ENCODE peak calls at places on chromosome 6, in nine cellular contexts. G, W, U, I, B, D, F, Q and S are unnamed samples.

GRCh38 chr6:1424306-1424927 is 35.0 kb downstream of the FOXF2 start:
- DNase-seq in U (peak; percentile 80), W (no peak), G (no peak), Q (peak; percentile 52), D (no peak), F (no peak), I (no peak), B (peak; percentile 82), S (no peak)

GRCh38 chr6:146700078-146700686 is 101.4 kb downstream of the ADGB start:
- DNase-seq in D (peak; percentile 9), I (no peak), B (peak; percentile 74), W (peak; percentile 71), G (peak; percentile 55), F (peak; percentile 54), Q (peak; percentile 33), U (peak; percentile 82), S (peak; percentile 43)

GRCh38 chr6:49252901-49253300 is 210.2 kb downstream of the MMUT start:
- DNase-seq in Q (no peak), F (no peak), G (no peak), D (no peak), B (no peak), I (no peak), U (no peak), W (no peak), S (no peak)

GRCh38 chr6:118660218-118660569 is 8.8 kb upstream of the CEP85L start:
- DNase-seq in F (no peak), W (no peak), I (peak; percentile 23), Q (no peak), U (peak; percentile 18), B (no peak), D (no peak), G (no peak), S (peak; percentile 66)

GRCh38 chr6:54737247-54737646 is 109.3 kb upstream of the FAM83B start:
- DNase-seq in U (peak; percentile 32), F (no peak), I (no peak), W (no peak), D (no peak), G (no peak), B (no peak), Q (peak; percentile 9), S (no peak)

GRCh38 chr6:1848752-1849151 is 239.0 kb downstream of the FOXC1 start:
- DNase-seq in D (no peak), W (no peak), Q (no peak), U (no peak), I (no peak), B (no peak), F (no peak), G (no peak), S (no peak)

GRCh38 chr6:20708367-20709124 is 174.3 kb downstream of the CDKAL1 start:
- DNase-seq in Q (no peak), F (peak; percentile 4), W (no peak), G (no peak), D (no peak), I (no peak), U (no peak), B (no peak), S (no peak)

GRCh38 chr6:164749126-164749758 is 560.2 kb downstream of the C6orf118 start:
- DNase-seq in F (peak; percentile 66), B (no peak), G (no peak), W (peak; percentile 66), U (no peak), D (no peak), Q (no peak), I (no peak), S (no peak)

GRCh38 chr6:132712366-132712765 is 1.5 kb downstream of the VNN1 start:
- DNase-seq in W (no peak), F (peak; percentile 77), G (no peak), D (no peak), U (peak; percentile 24), B (no peak), Q (no peak), I (no peak), S (no peak)

GRCh38 chr6:24951831-24952299 is 16.1 kb upstream of the RIPOR2 start:
- DNase-seq in W (no peak), U (no peak), Q (no peak), G (no peak), F (no peak), B (no peak), I (no peak), D (no peak), S (peak; percentile 86)

GRCh38 chr6:62285612-62286469 is at the start of gene KHDRBS2:
- DNase-seq in B (no peak), D (peak; percentile 95), G (no peak), W (peak; percentile 90), U (no peak), Q (peak; percentile 77), F (no peak), I (no peak), S (no peak)

GRCh38 chr6:75493400-75494064 is at the start of gene FILIP1:
- DNase-seq in W (peak; percentile 70), G (no peak), U (peak; percentile 19), F (no peak), Q (no peak), D (no peak), B (no peak), I (no peak), S (no peak)

GRCh38 chr6:57224769-57225515 is 2.8 kb upstream of the RAB23 start:
- DNase-seq in G (no peak), U (peak; percentile 73), I (no peak), D (no peak), W (no peak), B (peak; percentile 51), Q (no peak), F (no peak), S (no peak)

GRCh38 chr6:166935353-166935752 is 21.0 kb downstream of the RNASET2 start:
- DNase-seq in U (no peak), I (no peak), W (no peak), G (no peak), Q (no peak), B (no peak), F (no peak), D (no peak), S (peak; percentile 27)

GRCh38 chr6:168129292-168130167 is 50.5 kb upstream of the FRMD1 start:
- DNase-seq in F (no peak), Q (no peak), I (no peak), U (no peak), D (no peak), W (no peak), G (no peak), B (no peak), S (no peak)

GRCh38 chr6:65157025-65157424 is 550.0 kb downstream of the EYS start:
- DNase-seq in Q (no peak), G (no peak), F (no peak), W (no peak), U (no peak), I (no peak), D (no peak), B (no peak), S (no peak)

GRCh38 chr6:35449287-35449881 is 2.8 kb upstream of the FANCE start:
- DNase-seq in F (peak; percentile 53), B (peak; percentile 58), Q (no peak), I (no peak), W (no peak), D (no peak), U (peak; percentile 80), G (peak; percentile 30), S (peak; percentile 33)

GRCh38 chr6:13283340-13283739 is 45.0 kb downstream of the TBC1D7 start:
- DNase-seq in D (no peak), I (no peak), B (no peak), F (no peak), U (no peak), Q (no peak), W (no peak), G (no peak), S (no peak)

GRCh38 chr6:53066059-53066406 is 829 bp downstream of the FBXO9 start:
- DNase-seq in F (no peak), D (peak; percentile 8), U (peak; percentile 45), W (peak; percentile 62), G (no peak), I (peak; percentile 8), Q (no peak), B (peak; percentile 30), S (peak; percentile 34)

GRCh38 chr6:48141975-48142374 is 31.0 kb upstream of the PTCHD4 start:
- DNase-seq in D (no peak), G (no peak), B (no peak), W (no peak), I (no peak), U (no peak), Q (no peak), F (no peak), S (no peak)

GRCh38 chr6:72699142-72699541 is 77.3 kb downstream of the KCNQ5 start:
- DNase-seq in W (no peak), Q (no peak), B (no peak), D (no peak), G (no peak), F (peak; percentile 5), I (no peak), U (peak; percentile 22), S (no peak)

GRCh38 chr6:165573671-165574070 is 89.4 kb downstream of the PDE10A start:
- DNase-seq in G (no peak), B (no peak), Q (no peak), D (no peak), W (peak; percentile 44), U (no peak), I (no peak), F (peak; percentile 50), S (no peak)

GRCh38 chr6:112938656-112939055 is 591.5 kb downstream of the RFPL4B start:
- DNase-seq in U (peak; percentile 44), G (no peak), W (no peak), B (peak; percentile 40), D (no peak), I (no peak), F (no peak), Q (no peak), S (no peak)

GRCh38 chr6:120147218-120147871 is 797.8 kb upstream of the MAN1A1 start:
- DNase-seq in D (no peak), Q (no peak), I (no peak), W (no peak), F (no peak), G (no peak), U (no peak), B (no peak), S (no peak)

GRCh38 chr6:107511410-107512070 is 21.6 kb downstream of the SOBP start:
- DNase-seq in W (peak; percentile 63), B (no peak), U (no peak), Q (no peak), G (no peak), F (no peak), I (no peak), D (no peak), S (no peak)

GRCh38 chr6:22699046-22699639 is 129.8 kb downstream of the HDGFL1 start:
- DNase-seq in U (no peak), B (no peak), I (no peak), G (no peak), D (no peak), W (no peak), Q (no peak), F (no peak), S (no peak)

GRCh38 chr6:148175511-148176188 is 167.0 kb upstream of the SASH1 start:
- DNase-seq in D (no peak), G (no peak), I (no peak), W (no peak), U (peak; percentile 46), F (no peak), B (no peak), Q (no peak), S (no peak)

GRCh38 chr6:157443066-157443800 is 62.2 kb downstream of the ZDHHC14 start:
- DNase-seq in U (peak; percentile 84), W (no peak), B (peak; percentile 60), D (peak; percentile 32), Q (no peak), I (no peak), F (peak; percentile 64), G (peak; percentile 76), S (no peak)

GRCh38 chr6:84094050-84094435 is 60.5 kb downstream of the MRAP2 start:
- DNase-seq in G (no peak), Q (no peak), D (no peak), W (no peak), I (no peak), F (no peak), B (peak; percentile 26), U (peak; percentile 43), S (no peak)